ENCODE peak calls at places on chromosomes 3 and 15, in eight cellular contexts. A, E, S, D, U, X, R and M are unnamed samples.

GRCh38 chr3:22606938-22607337 is 596.2 kb upstream of the UBE2E2 start:
- DNase-seq in A (no peak), E (no peak), S (peak; percentile 81), D (no peak), U (no peak), X (no peak), R (no peak), M (no peak)

GRCh38 chr3:131796558-131796957 is 238.3 kb downstream of the CPNE4 start:
- DNase-seq in A (no peak), E (no peak), S (no peak), D (no peak), U (no peak), X (no peak), R (no peak), M (no peak)

GRCh38 chr15:75176404-75176761 is 25.3 kb upstream of the C15orf39 start:
- DNase-seq in A (no peak), E (no peak), S (no peak), D (no peak), U (peak; percentile 34), X (no peak), R (no peak), M (no peak)

GRCh38 chr3:126996905-126997304 is 14.0 kb downstream of the PLXNA1 start:
- DNase-seq in A (peak; percentile 19), E (no peak), S (no peak), D (no peak), U (no peak), X (no peak), R (no peak), M (no peak)

GRCh38 chr15:41507820-41508290 is 5.8 kb downstream of the LTK start:
- DNase-seq in A (no peak), E (peak; percentile 51), S (peak; percentile 45), D (no peak), U (no peak), X (peak; percentile 95), R (no peak), M (no peak)

GRCh38 chr3:39443530-39443929 is 23.9 kb upstream of the MOBP start:
- DNase-seq in A (no peak), E (no peak), S (no peak), D (no peak), U (no peak), X (no peak), R (no peak), M (no peak)

GRCh38 chr3:73475717-73476116 is 149.0 kb downstream of the PDZRN3 start:
- DNase-seq in A (no peak), E (no peak), S (no peak), D (no peak), U (no peak), X (no peak), R (no peak), M (no peak)

GRCh38 chr3:183817111-183817510 is 8.3 kb downstream of the MAP6D1 start:
- DNase-seq in A (no peak), E (no peak), S (no peak), D (no peak), U (peak; percentile 35), X (no peak), R (no peak), M (no peak)

GRCh38 chr3:88093266-88093665 is 34.2 kb downstream of the ZNF654 start:
- DNase-seq in A (no peak), E (no peak), S (no peak), D (no peak), U (no peak), X (no peak), R (no peak), M (no peak)

GRCh38 chr3:101938262-101938847 is 89.0 kb downstream of the NFKBIZ start:
- DNase-seq in A (no peak), E (no peak), S (no peak), D (no peak), U (no peak), X (no peak), R (no peak), M (no peak)

GRCh38 chr3:123406598-123406997 is 42.3 kb downstream of the ADCY5 start:
- DNase-seq in A (peak; percentile 13), E (no peak), S (no peak), D (no peak), U (peak; percentile 93), X (no peak), R (no peak), M (no peak)

GRCh38 chr3:11556851-11557644 is 86.7 kb downstream of the VGLL4 start:
- DNase-seq in A (peak; percentile 86), E (no peak), S (no peak), D (no peak), U (peak; percentile 76), X (peak; percentile 9), R (no peak), M (no peak)

GRCh38 chr15:89672221-89673161 is 6.7 kb downstream of the PLIN1 start:
- DNase-seq in A (peak; percentile 77), E (no peak), S (no peak), D (no peak), U (peak; percentile 82), X (no peak), R (no peak), M (no peak)